ENCODE peak calls at places on chromosomes 1 and 21, in ten cellular contexts. O is smooth muscle cell of the brain vasculature; V is EH; S is hepatic stellate cell; H is iPS-NIHi11; Q is NCI-H2029 treated with DMSO at 0.1 percent for 48 hours; L is astrocyte of the cerebellum; N is HEK293T; Y is HS-27A; A is NK-92 treated with Interleukin-12 subunit alpha and Interleukin-12 subunit beta, amount 100 ng/mL, for 24 hours. W is an unnamed sample.

GRCh38 chr1:26153966-26154572 is 4.8 kb upstream of the FAM110D start:
- DNase-seq in O (no peak), V (no peak), S (no peak), H (no peak), Q (no peak), L (no peak), N (peak; percentile 5), Y (no peak), A (no peak), W (no peak)

GRCh38 chr1:16075337-16076002 is 2.0 kb upstream of the FAM131C start:
- DNase-seq in O (no peak), V (peak; percentile 73), S (peak; percentile 80), H (no peak), Q (no peak), L (no peak), N (no peak), Y (no peak), A (no peak), W (no peak)

GRCh38 chr1:182633657-182634281 is 29.6 kb upstream of the RGS16 start:
- DNase-seq in O (no peak), V (no peak), S (no peak), H (no peak), Q (no peak), L (no peak), N (no peak), Y (no peak), A (no peak), W (no peak)

GRCh38 chr21:38631676-38632075 is 133.4 kb upstream of the ERG start:
- DNase-seq in O (no peak), V (peak; percentile 37), S (no peak), H (no peak), Q (no peak), L (no peak), N (no peak), Y (no peak), A (no peak), W (no peak)

GRCh38 chr1:150049926-150050325 is 17.6 kb upstream of the VPS45 start:
- DNase-seq in O (no peak), V (no peak), S (no peak), H (no peak), Q (no peak), L (no peak), N (no peak), Y (no peak), A (no peak), W (no peak)

GRCh38 chr1:156581661-156582387 is 2.3 kb downstream of the TTC24 start:
- DNase-seq in O (no peak), V (no peak), S (no peak), H (no peak), Q (no peak), L (no peak), N (no peak), Y (no peak), A (no peak), W (no peak)

GRCh38 chr1:22117851-22118250 is 25.0 kb downstream of the WNT4 start:
- DNase-seq in O (no peak), V (no peak), S (no peak), H (no peak), Q (no peak), L (peak; percentile 58), N (no peak), Y (no peak), A (no peak), W (no peak)

GRCh38 chr1:24955161-24955560 is 25.1 kb upstream of the RUNX3 start:
- DNase-seq in O (no peak), V (peak; percentile 95), S (no peak), H (no peak), Q (no peak), L (no peak), N (no peak), Y (no peak), A (peak; percentile 57), W (no peak)

GRCh38 chr1:176643536-176643935 is 180.6 kb downstream of the PAPPA2 start:
- DNase-seq in O (no peak), V (peak; percentile 69), S (no peak), H (no peak), Q (peak; percentile 4), L (peak; percentile 68), N (no peak), Y (no peak), A (no peak), W (no peak)

GRCh38 chr1:114755006-114755936 is 2.5 kb downstream of the CSDE1 start:
- DNase-seq in O (no peak), V (peak; percentile 36), S (no peak), H (no peak), Q (no peak), L (no peak), N (no peak), Y (no peak), A (no peak), W (no peak)

GRCh38 chr1:230185076-230186001 is 118.3 kb downstream of the GALNT2 start:
- DNase-seq in O (no peak), V (no peak), S (no peak), H (no peak), Q (peak; percentile 74), L (no peak), N (no peak), Y (no peak), A (no peak), W (no peak)

GRCh38 chr1:53442297-53442696 is 16.9 kb upstream of the DMRTB1 start:
- DNase-seq in O (no peak), V (peak; percentile 70), S (no peak), H (no peak), Q (no peak), L (no peak), N (no peak), Y (no peak), A (peak; percentile 21), W (no peak)

GRCh38 chr1:70140894-70141293 is 64.5 kb downstream of the LRRC40 start:
- DNase-seq in O (no peak), V (peak; percentile 44), S (no peak), H (no peak), Q (no peak), L (no peak), N (no peak), Y (no peak), A (no peak), W (no peak)

GRCh38 chr1:64925594-64925993 is 40.8 kb downstream of the JAK1 start:
- DNase-seq in O (no peak), V (no peak), S (no peak), H (no peak), Q (no peak), L (no peak), N (no peak), Y (no peak), A (no peak), W (no peak)

GRCh38 chr1:175222296-175222938 is 29.8 kb upstream of the KIAA0040 start:
- DNase-seq in O (no peak), V (peak; percentile 15), S (no peak), H (no peak), Q (no peak), L (no peak), N (no peak), Y (no peak), A (no peak), W (no peak)

GRCh38 chr1:3668148-3668547 is 15.8 kb downstream of the TP73 start:
- DNase-seq in O (no peak), V (no peak), S (no peak), H (no peak), Q (no peak), L (no peak), N (no peak), Y (no peak), A (no peak), W (no peak)

GRCh38 chr1:32782086-32782485 is 35.1 kb downstream of the YARS1 start:
- DNase-seq in O (no peak), V (peak; percentile 67), S (no peak), H (no peak), Q (no peak), L (no peak), N (peak; percentile 4), Y (no peak), A (no peak), W (no peak)

GRCh38 chr1:41874350-41874749 is 44.4 kb downstream of the HIVEP3 start:
- DNase-seq in O (no peak), V (no peak), S (no peak), H (no peak), Q (peak; percentile 36), L (no peak), N (no peak), Y (no peak), A (no peak), W (no peak)

GRCh38 chr21:16192900-16193299 is 463.1 kb downstream of the USP25 start:
- DNase-seq in O (no peak), V (no peak), S (no peak), H (no peak), Q (no peak), L (no peak), N (no peak), Y (no peak), A (no peak), W (no peak)

GRCh38 chr1:97806336-97806735 is 114.5 kb downstream of the DPYD start:
- DNase-seq in O (no peak), V (peak; percentile 30), S (no peak), H (no peak), Q (no peak), L (no peak), N (no peak), Y (peak; percentile 36), A (no peak), W (no peak)

GRCh38 chr1:45864124-45864721 is 60.8 kb downstream of the MAST2 start:
- DNase-seq in O (no peak), V (peak; percentile 40), S (no peak), H (no peak), Q (peak; percentile 84), L (peak; percentile 12), N (no peak), Y (no peak), A (no peak), W (no peak)

GRCh38 chr1:244796719-244797406 is 38.6 kb upstream of the COX20 start:
- DNase-seq in O (peak; percentile 33), V (peak; percentile 72), S (peak; percentile 66), H (peak; percentile 74), Q (no peak), L (peak; percentile 62), N (peak; percentile 70), Y (peak; percentile 22), A (no peak), W (no peak)

W was measured in glomerular endothelial cell.